ENCODE peak calls at places on chromosomes 6 and 20, in eight cellular contexts. Z, A, P, S, X, U, Q and L are unnamed samples.

GRCh38 chr20:36461600-36462439 is 79.5 kb upstream of the MYL9 start:
- DNase-seq in U (peak), Q (peak), X (peak), A (no peak), P (no peak), Z (peak), S (peak), L (peak)

GRCh38 chr6:39430968-39431523 is 108.5 kb upstream of the KCNK16 start:
- DNase-seq in U (peak), S (no peak), Q (peak), P (no peak), Z (peak), A (no peak), X (no peak), L (no peak)

GRCh38 chr6:6795396-6795795 is 206.9 kb downstream of the LY86 start:
- DNase-seq in X (no peak), Q (no peak), U (no peak), Z (no peak), S (no peak), P (no peak), A (no peak), L (no peak)

GRCh38 chr6:97097068-97098047 is 172.8 kb downstream of the KLHL32 start:
- DNase-seq in Z (no peak), U (no peak), Q (peak), S (no peak), P (no peak), X (no peak), A (no peak), L (no peak)

GRCh38 chr20:10857362-10858070 is 183.7 kb upstream of the JAG1 start:
- DNase-seq in U (no peak), P (no peak), X (peak), Z (no peak), Q (peak), A (peak), S (no peak), L (no peak)

GRCh38 chr6:116127771-116128493 is 2.0 kb upstream of the COL10A1 start:
- DNase-seq in X (no peak), S (no peak), Z (peak), A (no peak), U (no peak), Q (no peak), P (no peak), L (no peak)

GRCh38 chr20:17680836-17681740 is 954 bp downstream of the RRBP1 start:
- DNase-seq in P (no peak), S (peak), Z (peak), U (peak), Q (peak), A (peak), X (peak), L (peak)

GRCh38 chr20:44231713-44232468 is 15.2 kb upstream of the GDAP1L1 start:
- DNase-seq in P (no peak), S (no peak), Z (no peak), Q (no peak), A (no peak), U (no peak), X (no peak), L (no peak)

GRCh38 chr6:169520104-169520503 is 181.7 kb downstream of the WDR27 start:
- DNase-seq in A (no peak), X (peak), Z (no peak), S (no peak), P (no peak), U (no peak), Q (peak), L (no peak)

GRCh38 chr6:95648636-95649035 is 71.3 kb downstream of the MANEA start:
- DNase-seq in X (no peak), U (no peak), Q (no peak), P (no peak), A (no peak), S (no peak), Z (no peak), L (no peak)

GRCh38 chr6:16438677-16439615 is 200.6 kb downstream of the GMPR start:
- DNase-seq in X (peak), Q (peak), P (no peak), U (no peak), Z (peak), S (no peak), A (no peak), L (peak)

GRCh38 chr20:5154543-5154925 is 27.7 kb downstream of the CDS2 start:
- DNase-seq in A (no peak), S (no peak), P (no peak), Q (no peak), U (no peak), X (no peak), Z (no peak), L (no peak)

GRCh38 chr20:5150226-5151076 is 23.6 kb downstream of the CDS2 start:
- DNase-seq in P (no peak), X (peak), Q (peak), U (no peak), Z (no peak), A (no peak), S (no peak), L (no peak)

GRCh38 chr20:5149892-5150225 is 23.1 kb downstream of the CDS2 start:
- DNase-seq in X (no peak), S (no peak), A (no peak), U (no peak), Q (no peak), Z (no peak), P (no peak), L (no peak)

GRCh38 chr20:5153612-5154542 is 27.1 kb downstream of the CDS2 start:
- DNase-seq in X (no peak), U (no peak), Q (no peak), A (no peak), S (no peak), Z (no peak), P (peak), L (no peak)

GRCh38 chr20:5153152-5153467 is 26.3 kb downstream of the CDS2 start:
- DNase-seq in X (no peak), U (no peak), P (no peak), Z (no peak), S (no peak), Q (no peak), A (no peak), L (no peak)
- H3K4me3 ChIP-seq in X (no peak), U (no peak), P (no peak), Z (no peak), S (no peak), Q (no peak), A (no peak), L (no peak)

GRCh38 chr6:27541212-27541931 is 68.5 kb upstream of the ZNF184 start:
- DNase-seq in S (no peak), Q (no peak), X (peak), Z (no peak), P (peak), U (no peak), A (no peak), L (no peak)
- H3K4me3 ChIP-seq in S (no peak), Q (no peak), X (no peak), Z (no peak), P (no peak), U (no peak), A (no peak), L (no peak)

DNA sequence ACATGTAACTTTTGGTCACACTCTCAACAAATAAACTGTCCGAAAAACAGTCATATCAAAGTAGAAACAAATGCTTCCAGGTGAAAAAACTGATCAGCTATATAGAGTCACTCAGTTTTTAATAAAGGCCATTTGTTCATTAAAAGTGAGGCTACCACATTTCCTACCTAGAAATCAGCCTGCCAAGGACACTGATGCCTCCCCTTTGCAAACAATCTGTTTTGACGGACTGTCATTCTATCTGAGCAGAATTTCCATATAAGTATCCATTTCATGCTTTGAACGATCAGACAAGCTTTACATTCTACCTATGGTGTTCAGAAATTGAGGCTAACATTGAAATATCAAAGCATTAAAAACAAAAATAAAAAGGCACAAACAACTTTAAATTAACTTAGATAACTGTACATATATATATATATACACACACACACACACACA is 2.9 kb downstream of the CCN2 start:
- DNase-seq in P (no peak), A (no peak), Z (peak), Q (peak), S (no peak), U (no peak), X (peak), L (no peak)
- H3K4me3 ChIP-seq in P (no peak), A (peak), Z (peak), Q (no peak), S (no peak), U (no peak), X (peak), L (no peak)

GRCh38 chr6:25192562-25192961 is 86.6 kb upstream of the CARMIL1 start:
- DNase-seq in S (no peak), P (no peak), Z (no peak), X (no peak), A (no peak), U (no peak), Q (peak), L (no peak)
- H3K4me3 ChIP-seq in S (no peak), P (no peak), Z (no peak), X (no peak), A (no peak), U (no peak), Q (no peak), L (no peak)

GRCh38 chr6:148524509-148524908 is 181.9 kb downstream of the SASH1 start:
- DNase-seq in U (no peak), P (no peak), S (no peak), A (no peak), Z (no peak), Q (peak), X (peak), L (no peak)
- H3K4me3 ChIP-seq in U (no peak), P (no peak), S (no peak), A (peak), Z (peak), Q (no peak), X (peak), L (no peak)